ENCODE peak calls at places on chromosomes 4 and X, in seven cellular contexts. I is A549, V is epithelial cell of esophagus, S is IMR-90, R is heart right ventricle, C is astrocyte, Y is esophagus squamous epithelium. O is an unnamed sample.

GRCh38 chr4:186760576-186760975 is 36.9 kb upstream of the FAT1 start:
- DNase-seq in I (peak), V (peak), S (peak), R (no peak), C (peak), Y (no peak), O (peak)

GRCh38 chrX:79182616-79183015 is 38.1 kb downstream of the GPR174 start:
- DNase-seq in I (no peak), V (no peak), S (no peak), R (no peak), C (no peak), Y (no peak), O (no peak)

GRCh38 chr4:130689182-130689581 is 1593.2 kb downstream of the C4orf33 start:
- DNase-seq in I (no peak), V (no peak), S (no peak), R (no peak), C (peak), Y (no peak), O (no peak)

GRCh38 chr4:162727232-162727631 is 439.5 kb downstream of the NAF1 start:
- DNase-seq in I (peak), V (no peak), S (no peak), R (no peak), C (no peak), Y (no peak), O (no peak)

GRCh38 chr4:112130903-112131302 is 14.4 kb upstream of the FAM241A start:
- DNase-seq in I (no peak), V (peak), S (no peak), R (no peak), C (peak), Y (no peak), O (no peak)

GRCh38 chr4:109979932-109980717 is 67.4 kb downstream of the EGF start:
- DNase-seq in I (peak), V (peak), S (peak), R (no peak), C (peak), Y (no peak), O (peak)

GRCh38 chrX:10401239-10401638 is 219.1 kb downstream of the MID1 start:
- DNase-seq in I (peak), V (peak), S (peak), R (no peak), C (no peak), Y (no peak), O (no peak)

GRCh38 chrX:45667666-45668065 is 467.0 kb upstream of the DIPK2B start:
- DNase-seq in I (no peak), V (peak), S (peak), R (no peak), C (peak), Y (no peak), O (peak)

GRCh38 chr4:75470738-75471137 is 43.5 kb downstream of the RCHY1 start:
- DNase-seq in I (no peak), V (no peak), S (no peak), R (no peak), C (no peak), Y (no peak), O (no peak)

GRCh38 chrX:47321386-47321785 is 49.0 kb upstream of the ZNF157 start:
- DNase-seq in I (peak), V (peak), S (peak), R (peak), C (peak), Y (no peak), O (peak)

GRCh38 chrX:86028681-86029080 is 18.7 kb downstream of the CHM start:
- DNase-seq in I (no peak), V (no peak), S (peak), R (no peak), C (no peak), Y (no peak), O (peak)

GRCh38 chr4:124433500-124433899 is 279.0 kb downstream of the ANKRD50 start:
- DNase-seq in I (peak), V (no peak), S (no peak), R (no peak), C (peak), Y (no peak), O (no peak)

GRCh38 chrX:131747173-131747572 is 203.3 kb downstream of the OR13H1 start:
- DNase-seq in I (peak), V (no peak), S (peak), R (peak), C (peak), Y (no peak), O (peak)

GRCh38 chrX:9562851-9563250 is 98.0 kb downstream of the TBL1X start:
- DNase-seq in I (peak), V (peak), S (peak), R (no peak), C (peak), Y (no peak), O (peak)

GRCh38 chr4:117983541-117984451 is 50.5 kb upstream of the NDST3 start:
- DNase-seq in I (no peak), V (peak), S (peak), R (no peak), C (peak), Y (no peak), O (no peak)

GRCh38 chrX:134396174-134396573 is 63.8 kb upstream of the HPRT1 start:
- DNase-seq in I (peak), V (peak), S (peak), R (no peak), C (peak), Y (no peak), O (peak)

GRCh38 chrX:69065451-69065850 is 99.8 kb downstream of the PJA1 start:
- DNase-seq in I (peak), V (peak), S (peak), R (no peak), C (peak), Y (no peak), O (peak)

GRCh38 chr4:180827193-180827592 is 1416.0 kb upstream of the TENM3 start:
- DNase-seq in I (no peak), V (no peak), S (peak), R (no peak), C (no peak), Y (no peak), O (peak)

GRCh38 chr4:157674699-157675098 is 454.2 kb downstream of the GRIA2 start:
- DNase-seq in I (no peak), V (no peak), S (no peak), R (no peak), C (no peak), Y (no peak), O (no peak)

GRCh38 chr4:7781361-7781760 is 158.3 kb downstream of the AFAP1 start:
- DNase-seq in I (no peak), V (peak), S (peak), R (peak), C (peak), Y (no peak), O (no peak)

GRCh38 chr4:125679989-125680388 is 365.2 kb downstream of the FAT4 start:
- DNase-seq in I (no peak), V (no peak), S (no peak), R (no peak), C (no peak), Y (no peak), O (peak)

GRCh38 chr4:151167561-151167960 is 68.1 kb downstream of the RPS3A start:
- DNase-seq in I (no peak), V (no peak), S (no peak), R (no peak), C (no peak), Y (no peak), O (no peak)

GRCh38 chrX:153922932-153923857 is 2.9 kb downstream of the ARHGAP4 start:
- DNase-seq in I (peak), V (peak), S (peak), R (peak), C (peak), Y (no peak), O (peak)

GRCh38 chr4:13907255-13907751 is 279.8 kb upstream of the BOD1L1 start:
- DNase-seq in I (peak), V (peak), S (peak), R (no peak), C (peak), Y (no peak), O (peak)

GRCh38 chr4:54005475-54005874 is 58.9 kb downstream of the CHIC2 start:
- DNase-seq in I (no peak), V (peak), S (peak), R (no peak), C (no peak), Y (no peak), O (peak)

GRCh38 chr4:186621959-186622553 is 66.7 kb upstream of the MTNR1A start:
- DNase-seq in I (no peak), V (peak), S (peak), R (no peak), C (peak), Y (no peak), O (peak)

GRCh38 chrX:49192722-49193328 is 6.7 kb upstream of the PRICKLE3 start:
- DNase-seq in I (peak), V (peak), S (peak), R (no peak), C (no peak), Y (no peak), O (peak)

GRCh38 chr4:32864713-32865351 is 2144.7 kb downstream of the PCDH7 start:
- DNase-seq in I (no peak), V (peak), S (no peak), R (no peak), C (no peak), Y (no peak), O (no peak)

GRCh38 chr4:184838249-184839074 is 12.7 kb upstream of the ACSL1 start:
- DNase-seq in I (peak), V (peak), S (peak), R (no peak), C (no peak), Y (no peak), O (peak)

GRCh38 chrX:150207733-150208132 is 155.4 kb upstream of the MAMLD1 start:
- DNase-seq in I (no peak), V (no peak), S (no peak), R (no peak), C (no peak), Y (no peak), O (no peak)

GRCh38 chrX:99603076-99603814 is 806.8 kb downstream of the PCDH19 start:
- DNase-seq in I (no peak), V (no peak), S (no peak), R (no peak), C (no peak), Y (no peak), O (no peak)
- H3K4me3 ChIP-seq in I (no peak), V (no peak), S (no peak), R (no peak), C (no peak), Y (no peak), O (no peak)

GRCh38 chrX:112837531-112837930 is 3.1 kb downstream of the AMOT start:
- DNase-seq in I (no peak), V (no peak), S (no peak), R (no peak), C (no peak), Y (no peak), O (no peak)
- TF ChIP-seq CTCF in I (no peak), V (no peak), S (no peak), R (no peak), C (no peak), Y (no peak), O (no peak)

DNA sequence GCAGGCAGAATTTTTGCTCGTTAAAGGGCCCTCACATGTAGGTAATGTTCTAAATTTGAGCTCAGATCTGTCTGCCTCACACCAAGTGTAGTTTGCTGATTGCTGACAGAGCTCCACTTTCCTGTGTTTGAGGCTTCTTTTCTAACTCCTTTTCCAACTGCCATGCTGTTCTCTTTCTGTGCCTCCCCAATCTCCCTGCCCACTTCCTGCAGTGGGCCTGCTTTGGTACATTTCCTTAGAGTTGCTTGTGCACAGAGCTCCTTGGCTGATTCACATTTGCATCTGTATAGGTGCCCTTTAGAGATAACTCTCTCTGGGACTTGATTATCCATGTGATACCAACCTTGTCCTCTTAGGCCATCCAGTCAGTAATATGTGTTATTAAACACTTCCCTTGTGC is 4.5 kb downstream of the MED28 start:
- DNase-seq in I (no peak), V (no peak), S (no peak), R (no peak), C (no peak), Y (no peak), O (no peak)
- H3K4me3 ChIP-seq in I (no peak), V (no peak), S (no peak), R (no peak), C (no peak), Y (no peak), O (no peak)

GRCh38 chr4:70538869-70539268 is 20.5 kb downstream of the AMTN start:
- DNase-seq in I (no peak), V (no peak), S (no peak), R (no peak), C (no peak), Y (no peak), O (no peak)

DNA sequence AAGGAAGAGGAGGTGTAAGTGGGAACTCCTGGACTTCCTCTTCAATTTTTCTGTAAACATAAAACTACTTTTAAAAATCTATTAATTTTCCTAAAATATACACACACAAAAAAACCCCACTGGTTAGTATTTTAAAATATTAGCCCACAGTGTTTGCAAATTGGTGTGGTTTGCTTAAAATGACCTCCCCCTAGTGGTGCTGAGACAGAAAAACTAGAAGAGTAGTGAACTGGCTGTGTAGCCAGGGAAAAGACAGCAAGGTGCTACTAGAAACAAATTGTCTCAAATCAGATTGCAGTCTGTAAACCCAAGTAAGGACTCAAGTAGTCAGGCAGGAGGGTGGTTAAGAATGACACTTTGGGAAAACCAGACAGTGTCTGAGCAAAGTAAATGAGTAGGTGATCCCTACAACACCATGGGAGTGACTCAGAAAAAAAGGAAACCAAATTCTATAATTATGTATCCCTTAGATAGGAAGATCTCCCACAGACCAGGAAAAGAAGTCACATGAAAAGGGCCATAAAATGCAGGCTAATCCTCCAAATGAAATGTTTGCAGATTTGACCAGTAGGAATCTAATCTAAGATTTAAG is 26.0 kb downstream of the AMTN start:
- DNase-seq in I (no peak), V (peak), S (peak), R (no peak), C (no peak), Y (no peak), O (peak)
- TF ChIP-seq CTCF in I (peak), V (peak), S (peak), R (no peak), C (peak), Y (peak), O (peak)